ENCODE peak calls at places on chromosomes 2 and 18, in five cellular contexts. T is heart left ventricle, H is HTR-8/SVneo, P is NCI-H510A, C is AG09319. R is an unnamed sample.

GRCh38 chr2:24930768-24931167 is 10.7 kb upstream of the ADCY3 start:
- DNase-seq in T (no peak), H (no peak), P (no peak), C (no peak), R (peak; percentile 43)

GRCh38 chr2:40281021-40281940 is 170.6 kb downstream of the SLC8A1 start:
- DNase-seq in T (peak; percentile 62), H (peak; percentile 8), P (no peak), C (peak; percentile 41), R (peak; percentile 39)

GRCh38 chr2:45169339-45170190 is 160.3 kb upstream of the SIX2 start:
- DNase-seq in T (no peak), H (peak; percentile 31), P (no peak), C (no peak), R (peak; percentile 50)

GRCh38 chr2:33104726-33105125 is 158.0 kb downstream of the LTBP1 start:
- DNase-seq in T (no peak), H (no peak), P (no peak), C (no peak), R (peak; percentile 38)

GRCh38 chr18:23357992-23358594 is 95.0 kb upstream of the RIOK3 start:
- DNase-seq in T (peak; percentile 72), H (no peak), P (no peak), C (no peak), R (no peak)

GRCh38 chr18:52874774-52875173 is 534.8 kb downstream of the DCC start:
- DNase-seq in T (no peak), H (no peak), P (no peak), C (no peak), R (no peak)

GRCh38 chr2:21333694-21334093 is 209.9 kb downstream of the TDRD15 start:
- DNase-seq in T (no peak), H (no peak), P (no peak), C (no peak), R (no peak)

GRCh38 chr2:239472220-239472775 is 71.5 kb upstream of the HDAC4 start:
- DNase-seq in T (no peak), H (no peak), P (no peak), C (no peak), R (no peak)

GRCh38 chr2:20539776-20540586 is 93.1 kb downstream of the RHOB start:
- DNase-seq in T (no peak), H (no peak), P (no peak), C (no peak), R (peak; percentile 38)

GRCh38 chr18:73684651-73685050 is 463.0 kb downstream of the FBXO15 start:
- DNase-seq in T (no peak), H (no peak), P (no peak), C (no peak), R (peak; percentile 54)

GRCh38 chr2:136765736-136766323 is 485 bp downstream of the THSD7B start:
- DNase-seq in T (no peak), H (no peak), P (no peak), C (no peak), R (no peak)

GRCh38 chr2:153487482-153487881 is 8.9 kb upstream of the RPRM start:
- DNase-seq in T (no peak), H (no peak), P (no peak), C (no peak), R (no peak)

GRCh38 chr2:118371500-118371899 is 283.2 kb downstream of the INSIG2 start:
- DNase-seq in T (no peak), H (no peak), P (peak; percentile 21), C (no peak), R (peak; percentile 42)

GRCh38 chr2:188340257-188340656 is 48.6 kb downstream of the GULP1 start:
- DNase-seq in T (no peak), H (no peak), P (no peak), C (no peak), R (no peak)

GRCh38 chr2:122858813-122859212 is 1103.4 kb downstream of the TSN start:
- DNase-seq in T (no peak), H (no peak), P (no peak), C (no peak), R (no peak)

GRCh38 chr18:79877163-79878091 is 74.0 kb downstream of the SLC66A2 start:
- DNase-seq in T (no peak), H (no peak), P (no peak), C (no peak), R (no peak)

GRCh38 chr2:135743860-135744259 is 2.2 kb downstream of the UBXN4 start:
- DNase-seq in T (no peak), H (no peak), P (no peak), C (no peak), R (peak; percentile 21)

GRCh38 chr18:43134876-43135275 is 19.4 kb upstream of the RIT2 start:
- DNase-seq in T (no peak), H (no peak), P (no peak), C (no peak), R (no peak)

R was measured in ELR.